ENCODE peak calls at places on chromosome 5, in five cellular contexts. Q is WTC11, U is glutamatergic neuron, D is endothelial cell, A is AG04449. B is an unnamed sample.

GRCh38 chr5:66209350-66209749 is 65.2 kb downstream of the SREK1 start:
- DNase-seq in D (no peak), Q (peak), A (no peak), U (no peak), B (no peak)

GRCh38 chr5:87302061-87302460 is 34.4 kb downstream of the RASA1 start:
- DNase-seq in Q (no peak), D (no peak), A (no peak), U (no peak), B (no peak)

GRCh38 chr5:159041754-159042153 is 58.0 kb downstream of the EBF1 start:
- DNase-seq in D (no peak), Q (no peak), A (no peak), U (no peak), B (no peak)

GRCh38 chr5:87899109-87900100 is 369.2 kb downstream of the TMEM161B start:
- DNase-seq in D (peak), A (no peak), Q (no peak), U (no peak), B (peak)

GRCh38 chr5:149060325-149060724 is 2.5 kb downstream of the SH3TC2 start:
- DNase-seq in A (no peak), D (no peak), Q (no peak), U (no peak), B (no peak)

GRCh38 chr5:175556794-175557193 is 78.4 kb downstream of the SFXN1 start:
- DNase-seq in A (no peak), D (no peak), U (no peak), Q (no peak), B (peak)

GRCh38 chr5:179380211-179381035 is 35.2 kb upstream of the ADAMTS2 start:
- DNase-seq in D (no peak), Q (no peak), U (no peak), A (no peak), B (no peak)

GRCh38 chr5:149747141-149747832 is 17.2 kb downstream of the PPARGC1B start:
- DNase-seq in D (no peak), U (no peak), Q (no peak), A (no peak), B (no peak)

GRCh38 chr5:79062431-79062830 is 7.0 kb downstream of the DMGDH start:
- DNase-seq in A (no peak), Q (no peak), D (no peak), U (no peak), B (no peak)

GRCh38 chr5:7391215-7391614 is 4.7 kb upstream of the ADCY2 start:
- DNase-seq in U (no peak), A (no peak), Q (no peak), D (no peak), B (no peak)

GRCh38 chr5:7393921-7394799 is 1.8 kb upstream of the ADCY2 start:
- DNase-seq in U (no peak), Q (peak), A (no peak), D (no peak), B (no peak)

GRCh38 chr5:7391688-7392400 is 4.1 kb upstream of the ADCY2 start:
- DNase-seq in D (no peak), U (no peak), Q (no peak), A (no peak), B (no peak)

GRCh38 chr5:7394889-7395431 is 978 bp upstream of the ADCY2 start:
- DNase-seq in A (no peak), U (peak), Q (peak), D (peak), B (peak)

DNA sequence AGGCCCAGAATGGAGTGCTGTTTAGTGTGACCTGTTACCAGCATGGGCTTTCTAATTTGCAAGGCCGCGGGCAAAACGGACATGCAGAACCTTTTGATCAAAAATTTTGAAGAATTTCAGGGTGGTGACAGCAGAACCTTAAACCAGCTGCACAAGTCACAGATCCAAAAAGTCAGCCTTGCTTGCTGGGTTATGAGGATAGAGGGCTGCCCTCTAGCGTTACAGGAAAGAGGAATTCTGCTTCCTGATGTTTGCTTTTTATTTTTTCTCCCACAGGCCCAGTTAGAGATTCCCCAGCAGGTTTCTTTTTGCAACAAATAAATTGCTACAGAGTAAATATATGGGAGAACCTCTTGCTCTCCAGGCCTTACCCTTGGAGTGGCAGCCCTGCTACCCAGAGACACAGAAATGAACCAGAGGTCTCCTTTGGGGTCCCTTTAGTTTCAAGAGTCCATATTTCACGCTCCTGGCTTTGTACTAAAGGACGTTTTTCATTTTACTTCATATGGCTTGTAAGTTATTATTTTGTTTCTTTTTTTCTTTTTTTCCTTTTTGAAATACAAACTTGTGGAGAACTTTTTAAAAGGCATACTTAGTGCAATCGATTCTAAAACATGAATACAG is 3.4 kb upstream of the ADCY2 start:
- DNase-seq in U (no peak), A (no peak), Q (no peak), D (peak), B (peak)
- TF ChIP-seq CTCF in U (peak), A (peak), Q (peak), D (peak), B (peak)

DNA sequence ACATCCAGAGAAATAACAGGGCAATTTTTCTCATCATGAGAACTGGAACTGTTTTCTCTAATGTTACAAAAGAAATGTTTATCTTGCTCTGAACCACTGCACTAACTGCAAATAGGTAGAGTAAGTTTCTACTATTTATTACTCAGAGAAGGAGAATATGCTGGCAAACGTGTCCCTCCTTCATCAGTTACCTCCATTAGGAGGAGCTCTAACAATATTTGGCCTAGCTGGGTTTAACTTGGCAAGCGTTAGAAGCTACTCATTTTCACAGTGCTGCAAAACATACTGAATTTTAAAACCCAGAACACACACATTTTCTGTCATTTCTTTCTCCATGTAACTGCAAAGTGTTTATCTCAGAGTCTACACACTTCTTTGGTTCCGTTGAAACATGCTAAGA is 101.0 kb upstream of the GABRG2 start:
- DNase-seq in U (no peak), D (peak), A (no peak), Q (no peak), B (no peak)
- TF ChIP-seq CTCF in U (no peak), D (no peak), A (no peak), Q (no peak), B (peak)

GRCh38 chr5:57280811-57281301 is 107.0 kb downstream of the GPBP1 start:
- DNase-seq in A (no peak), D (no peak), Q (no peak), U (no peak), B (no peak)

GRCh38 chr5:57276353-57276752 is 102.5 kb downstream of the GPBP1 start:
- DNase-seq in Q (no peak), D (no peak), A (no peak), U (no peak), B (no peak)

DNA sequence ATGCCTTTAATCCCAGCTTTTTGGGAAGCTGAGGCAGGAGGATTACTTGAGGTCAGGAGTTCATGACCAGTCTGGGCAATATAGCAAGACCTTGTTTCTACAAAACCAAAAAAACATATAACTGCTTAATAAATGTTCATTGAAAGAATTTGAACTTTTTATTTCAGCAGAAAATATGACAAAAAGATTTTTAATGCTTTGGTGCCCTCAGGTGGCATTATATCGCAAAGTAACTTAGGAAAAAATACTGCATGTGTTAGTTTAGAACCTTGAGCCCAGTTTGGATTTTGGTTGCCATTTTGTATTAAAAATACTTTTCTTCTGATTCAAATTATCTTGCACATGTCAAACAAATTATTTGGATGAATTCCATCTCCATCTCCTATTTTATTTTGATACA is 103.2 kb downstream of the GPBP1 start:
- DNase-seq in A (no peak), U (no peak), D (no peak), Q (no peak), B (no peak)
- TF ChIP-seq CTCF in A (peak), U (no peak), D (no peak), Q (no peak), B (no peak)

DNA sequence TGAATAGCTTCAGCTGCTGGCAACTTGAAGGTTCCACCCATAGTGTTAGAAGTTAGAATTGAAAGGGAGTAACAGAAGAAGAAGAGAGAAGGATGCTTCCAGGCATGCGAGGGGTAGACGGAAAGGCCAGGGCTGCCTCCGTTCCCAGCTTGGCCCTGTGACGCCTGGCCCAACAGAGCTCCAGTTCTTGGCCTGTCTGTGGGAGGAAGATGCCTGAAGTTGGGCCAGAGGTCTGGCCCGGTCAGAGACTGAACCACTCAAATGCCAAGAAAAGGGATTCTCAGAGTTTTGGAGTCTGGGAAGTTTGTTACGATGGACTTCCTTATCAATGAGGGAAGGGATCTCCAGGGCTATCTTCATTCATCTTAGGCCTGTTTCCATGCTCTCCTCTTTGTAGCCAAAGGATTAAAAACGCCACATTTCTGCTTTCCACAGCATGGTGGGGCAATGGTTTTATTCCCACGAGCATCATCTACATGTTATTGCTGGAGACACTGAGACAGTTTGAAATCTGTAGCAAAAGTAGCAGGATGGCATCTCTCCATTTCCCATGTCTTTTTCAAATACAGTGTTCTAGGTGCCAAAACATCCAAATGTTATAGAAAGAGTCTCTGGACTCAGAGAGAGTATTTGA is 65.3 kb upstream of the ANKRD55 start:
- DNase-seq in Q (no peak), U (no peak), A (no peak), D (no peak), B (no peak)
- TF ChIP-seq CTCF in Q (no peak), U (no peak), A (no peak), D (no peak), B (no peak)

DNA sequence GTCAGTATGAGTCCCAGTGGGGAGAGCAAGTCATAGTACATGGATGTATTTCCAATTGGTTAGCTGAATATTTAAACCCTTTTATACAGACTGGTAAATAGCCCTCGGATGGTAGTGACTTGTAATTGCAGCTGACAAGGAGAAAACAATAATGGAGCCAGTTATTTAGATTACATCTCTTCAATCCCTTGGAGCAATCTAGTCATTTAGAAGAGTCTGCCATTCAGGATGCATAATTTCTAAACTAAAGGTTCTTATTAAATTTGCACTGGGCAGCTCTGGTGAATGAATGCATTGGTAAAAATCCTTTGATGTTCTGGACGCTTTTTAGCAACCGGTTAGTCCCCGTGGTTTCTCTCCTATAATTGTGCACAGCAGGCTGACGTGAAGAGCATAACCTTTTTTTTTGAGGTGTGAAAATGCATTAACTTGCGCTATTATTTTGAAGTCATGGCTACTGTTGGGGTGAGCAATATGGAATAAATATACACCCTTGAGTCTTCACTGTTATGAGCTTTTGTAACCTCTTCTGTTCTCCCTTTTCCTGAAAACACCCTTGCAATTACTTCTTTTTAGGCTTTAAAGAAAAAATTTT is 158.6 kb upstream of the CD180 start:
- DNase-seq in U (no peak), A (no peak), Q (no peak), D (no peak), B (no peak)
- TF ChIP-seq CTCF in U (no peak), A (no peak), Q (no peak), D (no peak), B (no peak)